ENCODE peak calls at places on chromosome 5, in nine cellular contexts. B is A673, I is adrenal gland, Y is tibial nerve, D is uterus, X is SK-N-SH, T is psoas muscle, U is sigmoid colon, S is lung. Z is an unnamed sample.

GRCh38 chr5:324736-325612 is 3.5 kb downstream of the AHRR start:
- DNase-seq in B (no peak), I (no peak), Y (no peak), D (no peak), X (no peak), T (no peak), U (peak; percentile 50), S (no peak), Z (no peak)

GRCh38 chr5:18807256-18808193 is 1173.3 kb downstream of the TAF11L14 start:
- DNase-seq in B (no peak), I (no peak), Y (no peak), D (no peak), X (no peak), T (no peak), U (no peak), S (no peak), Z (no peak)

GRCh38 chr5:61245486-61245885 is 83.2 kb upstream of the SMIM15 start:
- DNase-seq in B (peak; percentile 74), I (no peak), Y (no peak), D (no peak), X (peak; percentile 22), T (no peak), U (no peak), S (no peak), Z (no peak)

GRCh38 chr5:87829214-87829551 is 416.5 kb upstream of the CCNH start:
- DNase-seq in B (no peak), I (peak; percentile 47), Y (peak; percentile 86), D (peak; percentile 70), X (no peak), T (peak; percentile 55), U (peak; percentile 83), S (peak; percentile 44), Z (no peak)

GRCh38 chr5:69415584-69415958 is 655 bp downstream of the MARVELD2 start:
- DNase-seq in B (no peak), I (no peak), Y (no peak), D (no peak), X (no peak), T (no peak), U (no peak), S (no peak), Z (no peak)

GRCh38 chr5:111655169-111655924 is 101.6 kb downstream of the NREP start:
- DNase-seq in B (no peak), I (no peak), Y (peak; percentile 51), D (no peak), X (no peak), T (no peak), U (no peak), S (no peak), Z (no peak)

GRCh38 chr5:139634028-139634325 is 14.2 kb upstream of the CXXC5 start:
- DNase-seq in B (no peak), I (no peak), Y (no peak), D (no peak), X (no peak), T (no peak), U (peak; percentile 54), S (no peak), Z (no peak)

GRCh38 chr5:158463971-158464370 is 605.0 kb upstream of the CLINT1 start:
- DNase-seq in B (no peak), I (no peak), Y (peak; percentile 77), D (peak; percentile 85), X (no peak), T (peak; percentile 55), U (peak; percentile 91), S (no peak), Z (no peak)

GRCh38 chr5:39730011-39730410 is 305.2 kb upstream of the DAB2 start:
- DNase-seq in B (no peak), I (no peak), Y (no peak), D (no peak), X (no peak), T (no peak), U (no peak), S (no peak), Z (no peak)

GRCh38 chr5:5665225-5666075 is 243.0 kb downstream of the ICE1 start:
- DNase-seq in B (no peak), I (no peak), Y (no peak), D (no peak), X (no peak), T (no peak), U (no peak), S (no peak), Z (no peak)

GRCh38 chr5:157222506-157223230 is 42.0 kb downstream of the ITK start:
- DNase-seq in B (no peak), I (no peak), Y (no peak), D (no peak), X (no peak), T (no peak), U (no peak), S (no peak), Z (no peak)

GRCh38 chr5:126855266-126855665 is 78.3 kb downstream of the LMNB1 start:
- DNase-seq in B (no peak), I (no peak), Y (no peak), D (no peak), X (no peak), T (no peak), U (no peak), S (no peak), Z (no peak)

GRCh38 chr5:78806544-78806943 is 158.0 kb upstream of the LHFPL2 start:
- DNase-seq in B (no peak), I (no peak), Y (no peak), D (no peak), X (no peak), T (no peak), U (no peak), S (no peak), Z (no peak)

GRCh38 chr5:52922384-52922783 is 66.8 kb upstream of the ITGA2 start:
- DNase-seq in B (peak; percentile 57), I (no peak), Y (no peak), D (no peak), X (no peak), T (no peak), U (peak; percentile 64), S (peak; percentile 55), Z (no peak)

DNA sequence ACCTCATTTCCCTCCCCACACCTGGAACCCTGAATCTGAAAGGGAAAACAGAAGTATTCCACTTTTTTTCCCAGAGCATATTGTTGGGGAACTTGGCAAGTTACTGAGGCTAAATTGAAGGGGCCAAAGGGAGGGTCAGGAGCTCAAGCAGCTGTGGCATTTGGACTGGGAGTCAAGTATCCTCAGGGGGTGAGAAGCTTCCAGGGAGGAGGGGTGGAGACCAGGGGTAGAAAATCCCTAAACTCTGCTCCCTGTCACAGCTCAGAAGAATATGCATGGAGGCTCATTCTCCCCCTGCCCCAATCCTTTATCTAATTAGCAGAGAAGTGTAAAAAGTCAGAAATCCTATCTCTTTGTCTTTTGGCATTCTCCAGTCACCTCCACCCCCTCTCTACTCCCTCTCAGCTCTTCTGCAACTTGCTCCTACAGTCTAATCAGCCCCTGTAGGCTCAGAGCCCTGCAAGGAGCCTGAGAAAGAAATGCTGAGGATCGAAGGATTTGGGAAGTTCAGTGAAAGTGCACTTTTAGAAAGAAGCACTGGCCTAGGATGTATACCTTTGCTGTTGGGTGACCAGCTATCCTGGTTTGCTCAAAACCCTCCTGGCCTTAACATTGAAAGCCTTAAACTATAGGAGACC is 5.7 kb upstream of the WNT8A start:
- DNase-seq in B (no peak), I (no peak), Y (no peak), D (no peak), X (no peak), T (no peak), U (no peak), S (no peak), Z (no peak)
- TF ChIP-seq CTCF in B (no peak), I (no peak), Y (no peak), D (no peak), X (no peak), T (no peak), U (no peak), S (no peak), Z (no peak)

DNA sequence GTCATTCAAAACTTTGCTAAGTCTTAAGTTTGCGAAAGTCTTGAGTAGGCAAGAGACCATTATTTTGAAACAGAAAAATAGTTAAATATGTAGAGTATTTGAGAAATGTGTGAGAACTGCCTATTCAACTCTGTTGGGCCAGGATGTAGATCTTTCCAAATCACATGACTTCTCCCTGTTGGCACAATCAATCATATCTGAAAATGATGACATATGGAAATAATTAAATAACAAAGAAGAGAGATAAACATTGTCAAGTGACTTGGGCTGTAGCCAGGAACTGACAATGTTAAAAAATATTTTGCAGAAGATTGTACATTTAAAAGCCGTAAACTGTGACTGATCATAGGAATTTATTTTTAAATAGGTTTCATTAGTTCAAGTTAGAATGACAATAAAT is 104.6 kb upstream of the IL6ST start:
- DNase-seq in B (no peak), I (no peak), Y (peak; percentile 33), D (no peak), X (peak; percentile 49), T (no peak), U (no peak), S (no peak), Z (no peak)
- H3K27ac ChIP-seq in B (no peak overlapping the region), I (no peak overlapping the region), Y (peak overlapping the region; percentile 9), D (peak overlapping the region; percentile 56), X (peak overlapping the region; percentile 60), T (no peak overlapping the region), U (no peak overlapping the region), S (no peak overlapping the region), Z (peak overlapping the region; percentile 38)

DNA sequence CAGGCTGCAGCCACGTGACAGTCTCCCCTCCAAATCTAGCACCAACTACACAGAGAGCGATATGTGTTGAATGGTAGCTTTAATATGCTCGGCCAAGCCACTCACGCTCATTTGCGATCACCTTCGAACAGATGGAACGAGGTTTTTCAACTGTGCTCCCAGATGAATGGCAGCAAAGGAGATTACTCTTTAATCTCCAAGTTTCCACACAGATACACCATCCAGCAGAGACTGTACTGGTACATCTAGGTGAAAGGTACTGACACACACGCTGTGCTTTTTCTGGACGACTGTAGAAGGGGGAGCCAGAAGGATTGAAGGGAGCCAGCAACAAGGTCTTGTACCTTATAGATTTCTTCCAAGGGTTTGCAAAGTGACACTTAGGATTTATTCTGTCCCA is 263.9 kb downstream of the NR3C1 start:
- DNase-seq in B (no peak), I (no peak), Y (no peak), D (no peak), X (no peak), T (no peak), U (no peak), S (no peak), Z (no peak)
- TF ChIP-seq CTCF in B (no peak), I (no peak), Y (no peak), D (no peak), X (no peak), T (no peak), U (no peak), S (no peak), Z (no peak)

DNA sequence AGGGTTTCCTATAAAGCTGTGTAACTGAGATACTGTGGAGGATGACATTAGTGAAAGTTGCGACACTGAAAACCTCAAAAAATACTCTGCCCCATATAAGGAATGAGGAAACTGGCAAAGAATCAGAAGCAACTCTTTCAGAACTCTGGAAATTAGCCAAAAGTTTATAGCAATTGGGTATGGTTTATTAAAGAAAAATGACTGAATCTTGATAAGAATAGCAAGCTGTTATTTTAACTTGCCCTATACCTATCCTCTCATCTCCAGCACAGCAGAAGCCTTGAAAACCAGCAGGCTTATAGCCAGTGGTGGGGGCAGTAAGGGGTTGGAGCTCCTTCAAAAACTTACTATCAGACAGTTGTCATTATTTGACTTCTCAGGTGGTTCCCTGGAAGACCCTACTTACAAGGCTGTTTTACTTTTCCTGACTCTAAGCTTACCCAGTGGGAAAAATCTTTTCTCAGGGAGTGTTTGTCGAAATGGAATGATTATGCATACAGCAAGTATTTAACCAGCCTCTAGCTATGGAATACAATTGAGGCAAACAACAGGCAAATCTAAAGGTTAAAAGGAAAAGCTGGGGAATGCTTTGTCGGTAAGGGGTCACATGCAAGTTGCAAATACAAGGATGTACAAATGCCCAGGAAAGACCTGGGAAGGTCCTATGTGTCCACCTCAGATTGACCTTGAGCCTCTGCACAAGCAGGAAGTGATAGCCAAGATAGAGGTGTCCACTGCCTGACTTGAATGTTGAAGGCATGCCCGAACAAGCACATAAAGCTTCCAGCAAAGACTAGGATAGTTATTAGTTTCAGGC is 21.0 kb upstream of the FAM151B start:
- DNase-seq in B (no peak), I (no peak), Y (no peak), D (no peak), X (no peak), T (no peak), U (no peak), S (no peak), Z (no peak)
- H3K27ac ChIP-seq in B (no peak overlapping the region), I (no peak overlapping the region), Y (no peak overlapping the region), D (no peak overlapping the region), X (peak overlapping the region; percentile 24), T (no peak overlapping the region), U (no peak overlapping the region), S (no peak overlapping the region), Z (peak overlapping the region; percentile 33)